ENCODE peak calls at places on chromosomes 16 and 17, in four cellular contexts. V is trophoblast cell, U is IMR-90, X is H1. L is an unnamed sample.

GRCh38 chr17:79795795-79796569 is 895 bp downstream of the CBX8 start:
- DNase-seq in V (peak), U (no peak), X (no peak), L (peak)

GRCh38 chr17:12729086-12729485 is 60.2 kb upstream of the ARHGAP44 start:
- DNase-seq in V (no peak), U (no peak), X (no peak), L (no peak)

GRCh38 chr16:49588729-49589384 is 215.3 kb downstream of the C16orf78 start:
- DNase-seq in V (no peak), U (peak), X (no peak), L (peak)

GRCh38 chr16:1057252-1057932 is 15.2 kb upstream of the SSTR5 start:
- DNase-seq in V (no peak), U (no peak), X (no peak), L (peak)

GRCh38 chr17:45325810-45326209 is 9.0 kb upstream of the MAP3K14 start:
- DNase-seq in V (peak), U (no peak), X (no peak), L (no peak)

GRCh38 chr17:32019228-32019627 is 12.0 kb downstream of the LRRC37B start:
- DNase-seq in V (no peak), U (no peak), X (no peak), L (no peak)

GRCh38 chr17:5080591-5080990 is 2.3 kb downstream of the ZFP3 start:
- DNase-seq in V (no peak), U (no peak), X (no peak), L (no peak)

GRCh38 chr17:50514936-50515702 is 6.9 kb downstream of the MYCBPAP start:
- DNase-seq in V (peak), U (no peak), X (no peak), L (peak)

GRCh38 chr16:11835891-11836652 is 15.3 kb downstream of the RSL1D1 start:
- DNase-seq in V (peak), U (peak), X (no peak), L (peak)

GRCh38 chr17:35554668-35555067 is 6.0 kb downstream of the SLFN14 start:
- DNase-seq in V (no peak), U (no peak), X (no peak), L (no peak)

GRCh38 chr17:77881545-77881944 is 77.0 kb upstream of the TNRC6C start:
- DNase-seq in V (no peak), U (peak), X (no peak), L (peak)

GRCh38 chr16:90047714-90048346 is 28.6 kb upstream of the DBNDD1 start:
- DNase-seq in V (no peak), U (no peak), X (no peak), L (no peak)

GRCh38 chr16:58582971-58583765 is 46.5 kb downstream of the CNOT1 start:
- DNase-seq in V (no peak), U (no peak), X (no peak), L (peak)

GRCh38 chr16:27851586-27851985 is 211.9 kb downstream of the GSG1L start:
- DNase-seq in V (no peak), U (no peak), X (no peak), L (no peak)

GRCh38 chr17:17946104-17946503 is 26.1 kb downstream of the TOM1L2 start:
- DNase-seq in V (no peak), U (no peak), X (no peak), L (no peak)

GRCh38 chr16:76926042-76926441 is 264.9 kb upstream of the MON1B start:
- DNase-seq in V (no peak), U (no peak), X (no peak), L (no peak)

GRCh38 chr17:52824542-52824941 is 666.0 kb upstream of the CA10 start:
- DNase-seq in V (no peak), U (no peak), X (no peak), L (no peak)

GRCh38 chr17:8643855-8644506 is 13.5 kb upstream of the MYH10 start:
- DNase-seq in V (no peak), U (no peak), X (no peak), L (peak)

GRCh38 chr16:17831330-17831729 is 360.6 kb upstream of the XYLT1 start:
- DNase-seq in V (peak), U (no peak), X (no peak), L (peak)

GRCh38 chr17:45013021-45013997 is 38.1 kb downstream of the DCAKD start:
- DNase-seq in V (no peak), U (no peak), X (no peak), L (peak)

GRCh38 chr16:86554917-86555762 is at the start of gene MTHFSD:
- DNase-seq in V (peak), U (peak), X (no peak), L (peak)

GRCh38 chr17:78140169-78141051 is 5.8 kb upstream of the C17orf99 start:
- DNase-seq in V (peak), U (peak), X (peak), L (peak)

GRCh38 chr16:74455213-74455612 is 33.9 kb upstream of the CLEC18B start:
- DNase-seq in V (no peak), U (peak), X (no peak), L (no peak)

GRCh38 chr17:9054611-9055010 is 33.3 kb downstream of the NTN1 start:
- DNase-seq in V (no peak), U (no peak), X (peak), L (peak)

GRCh38 chr16:57686577-57686976 is 8.0 kb upstream of the DRC7 start:
- DNase-seq in V (no peak), U (no peak), X (no peak), L (peak)

GRCh38 chr17:35740997-35741931 is 9.8 kb downstream of the RASL10B start:
- DNase-seq in V (no peak), U (no peak), X (no peak), L (peak)

GRCh38 chr16:67357561-67357960 is 30.9 kb downstream of the LRRC36 start:
- DNase-seq in V (no peak), U (no peak), X (no peak), L (no peak)

GRCh38 chr16:28863929-28864886 is 565 bp downstream of the SH2B1 start:
- DNase-seq in V (no peak), U (peak), X (no peak), L (no peak)

GRCh38 chr16:6682142-6682811 is 650.4 kb upstream of the RBFOX1 start:
- DNase-seq in V (no peak), U (no peak), X (peak), L (peak)

GRCh38 chr16:55494994-55495421 is 13.9 kb upstream of the LPCAT2 start:
- DNase-seq in V (no peak), U (peak), X (no peak), L (peak)

GRCh38 chr17:45261577-45262515 is at the start of gene SPATA32:
- DNase-seq in V (peak), U (peak), X (no peak), L (peak)

GRCh38 chr17:4738136-4739121 is 1.2 kb upstream of the ZMYND15 start:
- DNase-seq in V (peak), U (no peak), X (no peak), L (no peak)

GRCh38 chr16:75745823-75746222 is 19.5 kb upstream of the CPHXL start:
- DNase-seq in V (no peak), U (no peak), X (no peak), L (no peak)

GRCh38 chr17:42184717-42185496 is at the start of gene HCRT:
- DNase-seq in V (no peak), U (no peak), X (no peak), L (no peak)
- H4K8ac ChIP-seq in V (no peak), U (peak), X (no peak), L (no peak)

GRCh38 chr17:57935833-57936807 is 19.1 kb downstream of the CUEDC1 start:
- DNase-seq in V (no peak), U (peak), X (no peak), L (peak)
- H3K9ac ChIP-seq in V (no peak), U (peak), X (no peak), L (peak)

DNA sequence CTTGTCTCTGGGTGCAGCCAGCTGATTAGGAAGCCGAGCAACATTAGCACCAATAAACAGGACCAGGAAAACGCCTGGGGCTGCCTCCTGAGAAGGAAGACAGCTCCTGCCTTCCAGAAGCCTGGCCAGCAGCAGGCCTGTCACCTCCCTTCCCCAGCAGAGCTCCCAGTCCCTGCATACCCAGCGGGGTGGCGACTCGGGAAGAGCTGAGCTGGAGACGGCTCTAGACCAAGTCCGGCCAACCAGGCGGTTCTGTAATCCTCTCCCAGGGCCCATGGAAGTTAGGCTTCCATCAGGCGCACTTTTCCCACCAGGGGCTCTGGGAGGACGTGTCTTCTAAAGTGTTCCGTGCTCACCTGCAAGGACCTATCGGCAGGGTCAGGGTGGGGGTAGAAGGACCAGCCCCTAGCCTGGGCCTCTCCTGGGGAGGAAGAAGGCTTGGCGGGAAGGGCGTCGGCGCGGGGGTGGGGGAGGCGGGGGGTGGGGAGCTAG is 12.0 kb upstream of the CLUH start:
- DNase-seq in V (peak), U (no peak), X (peak), L (peak)
- H3K4me3 ChIP-seq in V (no peak), U (no peak), X (peak), L (no peak)

DNA sequence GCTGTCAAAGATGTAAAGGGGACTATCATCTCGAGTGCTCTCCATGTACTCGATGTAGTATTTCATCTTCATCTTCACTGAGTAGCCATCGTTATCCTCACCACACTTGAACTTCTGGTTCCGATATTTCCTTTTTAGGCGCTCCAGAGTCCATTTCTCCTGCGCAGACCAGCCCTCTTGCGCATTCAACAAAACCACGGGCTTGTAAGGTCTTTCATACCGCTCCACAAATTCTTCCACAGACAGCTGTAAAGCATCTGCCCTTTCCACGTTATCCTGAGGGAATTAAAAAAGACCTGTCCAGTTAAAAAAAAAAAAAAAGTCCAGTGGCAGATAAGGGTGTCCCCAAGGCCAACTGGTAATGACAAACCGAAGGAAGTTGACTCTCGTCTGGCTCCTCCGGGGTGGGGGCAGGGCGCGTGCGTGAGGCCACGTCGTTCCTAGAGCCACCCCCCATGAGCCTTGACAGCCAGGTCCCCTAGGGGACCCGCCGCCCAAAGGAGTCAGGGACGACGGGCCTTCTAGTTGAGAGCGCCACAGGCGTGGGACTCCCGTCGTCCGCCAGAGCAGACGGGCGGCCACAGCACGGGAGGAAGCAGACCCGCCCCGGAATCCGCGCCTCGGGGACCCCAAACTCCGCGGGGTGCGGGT is 701 bp downstream of the JMJD6 start:
- DNase-seq in V (no peak), U (peak), X (no peak), L (peak)
- H4K8ac ChIP-seq in V (peak), U (peak), X (no peak), L (no peak)

GRCh38 chr16:12903325-12904040 is 2.1 kb downstream of the SHISA9 start:
- DNase-seq in V (no peak), U (no peak), X (no peak), L (peak)

GRCh38 chr16:12902511-12903324 is 1.3 kb downstream of the SHISA9 start:
- DNase-seq in V (no peak), U (no peak), X (no peak), L (peak)

GRCh38 chr16:12901204-12901596 is 198 bp upstream of the SHISA9 start:
- DNase-seq in V (no peak), U (no peak), X (no peak), L (peak)

GRCh38 chr16:12900599-12901203 is 697 bp upstream of the SHISA9 start:
- DNase-seq in V (no peak), U (no peak), X (no peak), L (peak)

GRCh38 chr16:12901597-12902436 is at the start of gene SHISA9:
- DNase-seq in V (no peak), U (no peak), X (no peak), L (peak)
- H3K9ac ChIP-seq in V (no peak), U (no peak), X (peak), L (peak)

GRCh38 chr17:42673266-42673884 is 3.4 kb downstream of the PLEKHH3 start:
- DNase-seq in V (no peak), U (no peak), X (no peak), L (no peak)
- H3K4me3 ChIP-seq in V (no peak), U (no peak), X (peak), L (no peak)

DNA sequence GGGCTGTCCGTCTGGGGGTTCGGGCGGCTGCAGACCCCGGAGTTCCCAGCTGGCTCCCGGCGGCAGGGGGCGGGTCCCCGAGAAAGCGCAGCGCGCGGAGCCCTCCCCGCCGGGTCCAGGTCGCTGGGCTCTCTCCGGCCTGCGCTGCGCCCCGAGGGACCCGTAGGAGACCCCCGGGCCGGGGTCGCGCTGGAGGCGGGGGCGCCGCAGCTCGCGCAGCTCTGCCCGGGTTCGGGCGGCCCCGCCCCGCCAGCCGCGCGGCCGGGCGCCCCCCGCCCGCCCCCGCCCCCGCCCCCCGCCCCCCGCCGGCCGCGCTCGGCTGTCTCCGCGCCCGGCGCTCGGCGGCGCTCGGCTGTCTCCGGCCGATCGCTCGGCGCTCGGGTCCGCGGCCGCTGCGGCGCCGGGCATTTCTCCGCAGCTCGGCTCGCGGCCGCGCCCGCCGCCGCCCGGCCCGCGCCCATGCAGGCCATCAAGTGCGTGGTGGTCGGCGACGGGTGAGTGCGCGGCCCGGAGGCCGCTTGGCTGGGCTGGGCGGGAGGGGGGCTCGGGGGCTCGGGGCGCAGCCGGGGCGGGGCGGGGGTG is at the start of gene RAC3:
- DNase-seq in V (no peak), U (peak), X (no peak), L (peak)
- H4K8ac ChIP-seq in V (peak), U (peak), X (peak), L (no peak)

DNA sequence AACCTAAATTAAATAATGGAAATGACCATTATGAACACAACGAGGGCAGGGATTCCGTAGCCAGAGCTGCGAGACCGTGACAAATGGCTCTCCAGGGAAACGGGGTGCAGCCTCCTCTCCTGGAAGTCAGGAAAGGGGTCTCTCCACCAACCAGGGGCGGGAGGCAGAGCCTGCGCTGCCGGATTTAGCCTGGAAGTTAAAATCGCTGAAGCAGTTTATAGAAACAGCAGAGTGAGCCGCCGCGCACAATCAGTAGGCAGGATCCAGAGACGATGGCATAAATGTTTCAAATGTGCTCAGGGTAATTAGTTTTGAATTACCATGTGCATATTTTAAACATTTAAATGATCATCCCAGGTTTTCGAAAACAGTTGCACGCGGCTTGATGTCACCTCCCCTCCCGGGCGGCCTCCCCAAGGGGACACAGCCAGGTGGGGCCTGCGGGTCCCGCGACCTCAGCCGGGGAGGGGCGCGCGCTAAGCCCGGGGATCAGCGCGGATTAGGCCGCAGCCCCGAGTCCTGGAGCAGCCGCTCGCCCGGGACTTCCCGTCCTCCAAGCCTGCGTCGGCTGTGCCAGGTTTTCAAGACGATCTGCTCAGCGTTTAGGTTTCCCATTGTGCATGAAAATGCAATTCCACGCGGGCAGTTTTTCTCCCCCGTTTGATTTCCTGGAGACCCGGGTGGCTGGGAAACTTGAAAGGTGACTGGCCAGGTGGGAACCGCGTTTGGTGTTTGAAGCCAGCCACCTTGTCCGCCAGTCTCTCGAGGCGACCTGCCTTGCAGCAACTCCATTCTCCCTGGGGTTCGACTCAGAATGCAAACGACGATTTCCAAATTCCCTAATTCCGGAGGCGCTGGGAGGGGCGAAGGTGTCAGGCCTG is 78.3 kb downstream of the RPA1 start:
- DNase-seq in V (no peak), U (peak), X (no peak), L (peak)
- H3K9ac ChIP-seq in V (no peak), U (no peak), X (no peak), L (peak)

GRCh38 chr16:51640196-51640595 is 489.1 kb upstream of the SALL1 start:
- DNase-seq in V (no peak), U (no peak), X (no peak), L (peak)

GRCh38 chr16:51641191-51641765 is 490.2 kb upstream of the SALL1 start:
- DNase-seq in V (no peak), U (no peak), X (no peak), L (peak)

GRCh38 chr16:51638338-51639135 is 487.5 kb upstream of the SALL1 start:
- DNase-seq in V (no peak), U (peak), X (no peak), L (no peak)

GRCh38 chr16:51636913-51637743 is 486.1 kb upstream of the SALL1 start:
- DNase-seq in V (no peak), U (no peak), X (peak), L (peak)

GRCh38 chr16:51637744-51638100 is 486.7 kb upstream of the SALL1 start:
- DNase-seq in V (no peak), U (no peak), X (no peak), L (no peak)
- H3K4me3 ChIP-seq in V (no peak), U (peak), X (peak), L (no peak)

GRCh38 chr17:14158707-14159106 is 78.0 kb downstream of the CDRT15 start:
- DNase-seq in V (no peak), U (no peak), X (no peak), L (no peak)

GRCh38 chr17:14157822-14158221 is 78.8 kb downstream of the CDRT15 start:
- DNase-seq in V (no peak), U (no peak), X (no peak), L (no peak)

GRCh38 chr17:14152726-14153125 is 83.4 kb downstream of the COX10 start:
- DNase-seq in V (no peak), U (no peak), X (no peak), L (no peak)

GRCh38 chr17:14153374-14153773 is 83.3 kb downstream of the CDRT15 start:
- DNase-seq in V (no peak), U (no peak), X (no peak), L (no peak)

DNA sequence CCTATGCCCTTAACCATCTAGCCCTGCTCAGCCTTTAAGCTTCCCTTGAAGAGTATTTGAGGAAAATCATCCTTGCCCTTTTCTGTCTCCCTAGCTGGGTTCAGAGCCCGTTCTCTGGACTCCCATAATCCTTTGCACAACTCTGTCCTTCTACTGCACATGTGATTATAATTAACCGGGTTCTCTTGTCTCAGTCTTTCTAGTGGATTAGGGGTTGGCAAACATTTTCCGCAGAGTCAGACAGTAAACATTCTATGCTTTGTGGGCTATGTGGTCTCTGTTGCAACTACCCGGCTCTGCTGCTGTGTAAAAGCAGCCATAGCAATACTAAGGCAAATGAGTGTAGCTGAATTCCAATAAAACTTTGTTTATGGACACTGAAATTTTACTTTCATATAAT is 80.0 kb downstream of the CDRT15 start:
- DNase-seq in V (no peak), U (peak), X (no peak), L (no peak)
- H4K8ac ChIP-seq in V (no peak), U (no peak), X (no peak), L (no peak)